ENCODE peak calls at places on chromosomes 1 and 21, in seven cellular contexts. V is cardiac muscle cell, Q is dorsolateral prefrontal cortex, X is transverse colon, T is HL-60, J is type B pancreatic cell, H is stomach. M is an unnamed sample.

GRCh38 chr1:184764483-184764882 is 9.8 kb upstream of the EDEM3 start:
- DNase-seq in J (no peak), T (no peak), X (no peak), H (no peak), Q (no peak), V (no peak), M (no peak)

GRCh38 chr1:212138441-212138840 is 102.9 kb downstream of the DTL start:
- DNase-seq in V (no peak), Q (no peak), T (no peak), X (no peak), J (no peak), H (peak), M (no peak)

GRCh38 chr21:38488640-38489282 is 9.5 kb downstream of the ERG start:
- DNase-seq in V (no peak), H (no peak), X (no peak), Q (no peak), J (no peak), T (no peak), M (no peak)

GRCh38 chr1:165827199-165828102 is at the start of gene UCK2:
- DNase-seq in J (peak), H (peak), Q (peak), V (peak), T (peak), X (peak), M (peak)

GRCh38 chr1:44649788-44650158 is 24.5 kb downstream of the TMEM53 start:
- DNase-seq in X (no peak), H (no peak), V (no peak), T (no peak), J (peak), Q (no peak), M (no peak)

GRCh38 chr1:6491480-6491962 is at the start of gene PLEKHG5:
- DNase-seq in X (no peak), T (no peak), V (no peak), J (no peak), Q (no peak), H (no peak), M (no peak)

GRCh38 chr21:43362306-43362927 is 64.5 kb downstream of the SIK1 start:
- DNase-seq in H (peak), T (no peak), Q (no peak), X (peak), V (no peak), J (no peak), M (no peak)

GRCh38 chr1:207336559-207337467 is 15.3 kb downstream of the CD55 start:
- DNase-seq in J (no peak), H (no peak), Q (no peak), X (no peak), V (no peak), T (peak), M (no peak)

GRCh38 chr1:77016371-77016770 is 149.1 kb downstream of the ST6GALNAC5 start:
- DNase-seq in H (no peak), X (no peak), Q (no peak), J (no peak), V (no peak), T (no peak), M (no peak)

GRCh38 chr1:202631076-202631923 is 79.0 kb downstream of the SYT2 start:
- DNase-seq in J (no peak), V (peak), X (no peak), Q (no peak), H (no peak), T (no peak), M (no peak)

GRCh38 chr1:243408479-243408878 is 152.6 kb downstream of the SDCCAG8 start:
- DNase-seq in Q (no peak), J (no peak), V (no peak), X (no peak), H (no peak), T (no peak), M (no peak)

GRCh38 chr1:243407284-243408018 is 151.6 kb downstream of the SDCCAG8 start:
- DNase-seq in V (no peak), H (no peak), T (no peak), Q (no peak), X (no peak), J (no peak), M (no peak)

GRCh38 chr1:243411472-243411871 is 155.6 kb downstream of the SDCCAG8 start:
- DNase-seq in T (no peak), X (no peak), J (no peak), V (no peak), H (no peak), Q (no peak), M (no peak)

GRCh38 chr1:243413431-243414151 is 157.8 kb downstream of the SDCCAG8 start:
- DNase-seq in H (no peak), V (no peak), T (no peak), J (no peak), X (no peak), Q (no peak), M (no peak)

GRCh38 chr1:243409284-243409683 is 153.4 kb downstream of the SDCCAG8 start:
- DNase-seq in T (no peak), Q (no peak), X (no peak), H (no peak), V (no peak), J (no peak), M (no peak)
- TF ChIP-seq CTCF in T (no peak), Q (peak), X (no peak), H (no peak), V (peak), J (peak), M (no peak)

GRCh38 chr1:17185485-17185860 is 19.5 kb upstream of the PADI1 start:
- DNase-seq in T (no peak), Q (no peak), J (peak), V (no peak), X (no peak), H (no peak), M (no peak)

GRCh38 chr1:17188217-17188616 is 16.7 kb upstream of the PADI1 start:
- DNase-seq in T (no peak), X (no peak), H (no peak), V (no peak), J (no peak), Q (no peak), M (no peak)

GRCh38 chr1:17186216-17186894 is 18.6 kb upstream of the PADI1 start:
- DNase-seq in T (no peak), V (no peak), Q (no peak), J (peak), X (no peak), H (no peak), M (no peak)

GRCh38 chr1:17188889-17189631 is 15.9 kb upstream of the PADI1 start:
- DNase-seq in X (no peak), V (no peak), H (no peak), T (no peak), Q (no peak), J (peak), M (no peak)

GRCh38 chr1:17187065-17187464 is 17.9 kb upstream of the PADI1 start:
- DNase-seq in J (peak), H (no peak), T (no peak), X (no peak), V (no peak), Q (no peak), M (no peak)
- TF ChIP-seq CTCF in J (no peak), H (no peak), T (no peak), X (no peak), V (no peak), Q (no peak), M (no peak)

DNA sequence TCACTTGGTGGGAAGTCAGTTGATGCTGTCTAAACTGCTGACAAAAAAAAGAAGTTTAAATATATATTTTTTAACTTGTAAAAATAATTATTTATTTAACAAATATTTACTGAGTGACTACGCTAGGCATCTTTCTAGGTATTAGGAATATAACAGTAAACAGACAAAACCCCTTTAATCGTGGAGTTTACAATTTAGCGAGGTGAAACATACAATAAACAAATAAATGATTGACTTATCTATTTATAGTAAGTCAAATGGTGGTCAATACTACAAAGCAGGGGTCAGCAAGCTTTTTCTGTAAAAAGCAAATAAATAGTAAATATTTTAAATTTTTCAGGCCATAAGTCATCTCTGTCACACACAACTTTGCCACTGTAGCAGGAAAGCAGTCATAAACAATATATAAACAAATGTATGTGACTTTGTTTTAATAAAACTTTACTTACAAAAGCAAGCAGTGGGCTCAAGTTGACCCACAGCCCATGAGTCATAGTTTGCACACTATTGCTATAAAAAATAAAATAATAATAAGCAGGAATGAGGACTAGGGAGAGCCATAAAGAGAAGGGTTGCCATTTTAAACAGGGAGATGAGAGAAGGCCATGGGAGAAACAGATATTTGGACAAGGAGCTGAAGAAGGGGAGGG is 263.9 kb downstream of the PLPP3 start:
- DNase-seq in T (no peak), X (no peak), J (no peak), Q (no peak), V (no peak), H (no peak), M (no peak)
- TF ChIP-seq CTCF in T (no peak), X (no peak), J (no peak), Q (no peak), V (no peak), H (no peak), M (no peak)

DNA sequence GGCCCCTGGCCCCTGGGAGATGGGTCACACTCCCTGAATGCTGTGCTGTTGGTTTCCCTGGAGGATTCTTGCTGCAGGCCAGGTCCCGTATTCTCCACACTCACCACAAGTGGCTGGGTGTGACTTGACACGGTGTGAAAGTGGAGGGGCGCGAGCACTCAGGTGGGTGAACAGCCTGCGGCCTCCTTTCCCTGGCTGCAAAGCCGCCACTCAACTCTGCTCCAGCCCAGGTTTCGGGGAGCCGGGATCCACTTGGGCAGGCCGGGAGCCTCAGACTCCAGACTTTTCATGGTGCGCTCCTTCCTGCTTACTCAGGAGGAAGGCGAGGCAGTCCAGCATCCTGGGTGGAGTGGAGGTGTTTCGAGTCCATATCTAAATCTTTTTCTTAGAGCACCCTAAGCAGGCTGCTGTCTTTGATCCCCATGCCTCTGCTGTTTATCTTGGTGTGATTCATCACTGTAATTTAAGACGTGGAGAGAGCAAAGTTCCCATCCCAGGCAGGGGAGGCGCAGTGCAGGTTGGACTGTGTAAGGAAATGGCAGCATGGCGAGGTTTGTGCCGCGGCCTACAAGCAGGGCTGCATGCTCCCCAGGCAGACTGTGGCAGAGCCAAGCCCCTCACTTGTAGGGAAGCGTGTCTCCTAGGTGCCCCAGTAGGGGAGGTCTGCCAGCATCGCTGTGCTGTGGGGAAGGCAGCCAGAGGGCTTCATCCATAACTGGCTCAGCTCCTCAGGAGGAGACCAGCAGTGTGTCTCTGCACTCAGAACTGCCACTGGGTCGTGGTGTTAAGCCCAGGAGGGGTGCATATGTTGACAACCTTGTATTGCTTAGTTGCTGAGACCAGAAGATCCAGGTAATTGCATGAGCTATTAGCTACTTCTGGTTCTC is 29.6 kb downstream of the VANGL1 start:
- DNase-seq in H (no peak), J (no peak), Q (no peak), X (peak), V (no peak), T (no peak), M (no peak)
- TF ChIP-seq CTCF in H (no peak), J (no peak), Q (no peak), X (no peak), V (no peak), T (no peak), M (no peak)

M was measured in mesothelial cell of epicardium.